ENCODE peak calls at places on chromosome 16, in nine cellular contexts. U, J, E, S, B, W, X, H and K are unnamed samples.

GRCh38 chr16:48109496-48109895 is 46.3 kb downstream of the ABCC12 start:
- DNase-seq in U (no peak), J (no peak), E (no peak), S (no peak), B (no peak), W (no peak), X (no peak), H (no peak), K (no peak)

GRCh38 chr16:10941127-10941933 is 938 bp downstream of the DEXI start:
- DNase-seq in U (no peak), J (peak), E (no peak), S (no peak), B (no peak), W (no peak), X (no peak), H (no peak), K (no peak)

GRCh38 chr16:23546778-23547177 is 10.4 kb downstream of the EARS2 start:
- DNase-seq in U (no peak), J (no peak), E (no peak), S (no peak), B (no peak), W (no peak), X (no peak), H (no peak), K (no peak)

GRCh38 chr16:50202926-50203624 is 50.0 kb downstream of the TENT4B start:
- DNase-seq in U (no peak), J (no peak), E (peak), S (no peak), B (no peak), W (peak), X (no peak), H (peak), K (peak)

GRCh38 chr16:50742521-50743150 is 750 bp downstream of the CYLD start:
- DNase-seq in U (peak), J (peak), E (peak), S (no peak), B (peak), W (no peak), X (no peak), H (no peak), K (no peak)

GRCh38 chr16:67563708-67564468 is 1.6 kb downstream of the CTCF start:
- DNase-seq in U (no peak), J (no peak), E (peak), S (no peak), B (no peak), W (peak), X (no peak), H (peak), K (no peak)

GRCh38 chr16:80045944-80046660 is 445.6 kb upstream of the MAF start:
- DNase-seq in U (no peak), J (no peak), E (no peak), S (no peak), B (no peak), W (no peak), X (no peak), H (no peak), K (no peak)

GRCh38 chr16:61726125-61726524 is 310.1 kb downstream of the CDH8 start:
- DNase-seq in U (no peak), J (no peak), E (no peak), S (no peak), B (no peak), W (no peak), X (no peak), H (no peak), K (no peak)

GRCh38 chr16:87963400-87963799 is 12.2 kb downstream of the BANP start:
- DNase-seq in U (peak), J (no peak), E (peak), S (no peak), B (no peak), W (no peak), X (no peak), H (no peak), K (no peak)

GRCh38 chr16:66841366-66841765 is 2.8 kb upstream of the CA7 start:
- DNase-seq in U (no peak), J (no peak), E (no peak), S (no peak), B (no peak), W (no peak), X (no peak), H (no peak), K (no peak)

GRCh38 chr16:53084141-53084541 is 29.4 kb downstream of the CHD9 start:
- DNase-seq in U (no peak), J (no peak), E (peak), S (no peak), B (no peak), W (no peak), X (no peak), H (no peak), K (no peak)